ENCODE peak calls at places on chromosomes 4 and X, in nine cellular contexts. Y is uterus; X is RWPE1; V is left lung; I is A549; Q is GM12878; W is ovary; U is CD8-positive, alpha-beta memory T cell; N is colonic mucosa. F is an unnamed sample.

GRCh38 chr4:7987148-7987989 is 47.7 kb upstream of the AFAP1 start:
- DNase-seq in N (peak), W (peak), X (peak), Y (peak), V (no peak), I (peak), Q (peak), U (peak), F (peak)

GRCh38 chr4:74202062-74202586 is 44.2 kb downstream of the MTHFD2L start:
- DNase-seq in W (no peak), N (no peak), U (no peak), X (no peak), Q (no peak), V (no peak), I (peak), Y (no peak), F (no peak)

GRCh38 chrX:72714471-72714916 is 388 bp upstream of the PHKA1 start:
- DNase-seq in N (peak), V (peak), Q (no peak), I (peak), U (no peak), W (peak), X (peak), Y (peak), F (peak)

GRCh38 chrX:17547658-17548057 is 172.7 kb downstream of the NHS start:
- DNase-seq in N (peak), X (peak), V (peak), W (peak), Y (peak), U (no peak), Q (peak), I (peak), F (no peak)

GRCh38 chrX:16999275-16999674 is 52.8 kb downstream of the REPS2 start:
- DNase-seq in I (no peak), W (no peak), X (no peak), Y (no peak), U (no peak), N (no peak), Q (no peak), V (no peak), F (no peak)

GRCh38 chr4:24912252-24913098 is at the start of gene CCDC149:
- DNase-seq in U (no peak), V (peak), I (peak), Y (peak), X (peak), N (peak), Q (no peak), W (peak), F (peak)

GRCh38 chrX:25015486-25016360 is at the start of gene ARX:
- DNase-seq in V (no peak), W (peak), X (peak), Q (no peak), I (peak), N (peak), U (no peak), Y (no peak), F (peak)

GRCh38 chr4:128809477-128810330 is at the start of gene JADE1:
- DNase-seq in N (peak), I (peak), Y (peak), Q (no peak), V (peak), W (peak), X (peak), U (peak), F (peak)

GRCh38 chrX:75155454-75155829 is 641 bp downstream of the ABCB7 start:
- DNase-seq in Y (no peak), X (no peak), U (no peak), V (no peak), I (peak), Q (no peak), N (no peak), W (no peak), F (no peak)

GRCh38 chr4:54661686-54662085 is 3.9 kb downstream of the KIT start:
- DNase-seq in V (no peak), Q (no peak), Y (no peak), U (no peak), W (no peak), N (no peak), X (peak), I (no peak), F (no peak)

GRCh38 chrX:120549483-120550452 is 11.0 kb downstream of the CUL4B start:
- DNase-seq in U (no peak), I (peak), N (no peak), X (peak), Y (no peak), W (no peak), Q (no peak), V (no peak), F (no peak)

GRCh38 chr4:48033825-48034413 is 17.3 kb downstream of the NIPAL1 start:
- DNase-seq in Y (no peak), X (peak), I (peak), W (no peak), U (peak), Q (no peak), V (no peak), N (peak), F (no peak)

GRCh38 chr4:54586343-54586953 is 71.3 kb upstream of the KIT start:
- DNase-seq in I (peak), U (no peak), X (peak), Q (no peak), V (no peak), N (peak), W (no peak), Y (no peak), F (no peak)

GRCh38 chrX:12011075-12011474 is 127.2 kb upstream of the FRMPD4 start:
- DNase-seq in Q (no peak), X (peak), N (no peak), Y (no peak), W (no peak), V (no peak), U (no peak), I (peak), F (no peak)

GRCh38 chrX:123138473-123138872 is 45.6 kb upstream of the GRIA3 start:
- DNase-seq in Y (no peak), U (no peak), W (no peak), X (peak), Q (no peak), V (no peak), I (no peak), N (no peak), F (no peak)

GRCh38 chrX:107429090-107429489 is 20.4 kb upstream of the FRMPD3 start:
- DNase-seq in I (peak), Q (no peak), X (no peak), W (no peak), U (no peak), N (peak), Y (no peak), V (no peak), F (no peak)

GRCh38 chrX:38804481-38805293 is 3.4 kb downstream of the MID1IP1 start:
- DNase-seq in W (peak), U (peak), N (no peak), Q (no peak), X (no peak), I (peak), V (peak), Y (peak), F (peak)

GRCh38 chr4:149980941-149981340 is 97.3 kb upstream of the DCLK2 start:
- DNase-seq in V (no peak), W (peak), X (peak), Y (peak), N (peak), U (peak), I (peak), Q (no peak), F (peak)

GRCh38 chr4:47032405-47033106 is 1.2 kb downstream of the GABRB1 start:
- DNase-seq in N (peak), W (peak), Y (peak), Q (no peak), U (peak), V (peak), I (peak), X (peak), F (peak)

GRCh38 chr4:44326716-44327115 is 121.9 kb downstream of the KCTD8 start:
- DNase-seq in W (no peak), U (no peak), Y (no peak), X (no peak), I (no peak), Q (no peak), V (no peak), N (no peak), F (no peak)

GRCh38 chrX:133574716-133575115 is 159.4 kb upstream of the GPC4 start:
- DNase-seq in U (no peak), N (no peak), X (no peak), V (no peak), Q (no peak), W (no peak), I (no peak), Y (no peak), F (no peak)

GRCh38 chr4:24793219-24794005 is 2.0 kb upstream of the SOD3 start:
- DNase-seq in Y (no peak), N (no peak), X (peak), U (no peak), V (no peak), Q (no peak), I (peak), W (no peak), F (no peak)

GRCh38 chr4:40190880-40191815 is 5.7 kb upstream of the RHOH start:
- DNase-seq in Q (no peak), N (peak), I (peak), W (no peak), V (no peak), Y (no peak), X (no peak), U (peak), F (no peak)

GRCh38 chrX:65392284-65392683 is 142.3 kb downstream of the LAS1L start:
- DNase-seq in V (no peak), Y (no peak), W (no peak), U (no peak), Q (no peak), N (no peak), X (no peak), I (no peak), F (no peak)

GRCh38 chr4:90816754-90817153 is 689.6 kb downstream of the CCSER1 start:
- DNase-seq in V (no peak), X (no peak), W (no peak), N (no peak), I (no peak), Q (no peak), U (no peak), Y (no peak), F (no peak)

GRCh38 chr4:188412499-188412898 is 273.3 kb downstream of the TRIML1 start:
- DNase-seq in X (no peak), Q (no peak), V (no peak), N (no peak), W (no peak), I (no peak), Y (no peak), U (no peak), F (no peak)

GRCh38 chr4:5754529-5754881 is 43.5 kb downstream of the EVC start:
- DNase-seq in Q (no peak), V (no peak), N (no peak), U (no peak), X (no peak), W (no peak), I (no peak), Y (no peak), F (no peak)

GRCh38 chr4:77586953-77587383 is 18.7 kb upstream of the CXCL13 start:
- DNase-seq in I (peak), Y (no peak), X (peak), V (no peak), Q (peak), U (no peak), N (no peak), W (no peak), F (no peak)

GRCh38 chr4:40185830-40186664 is 10.8 kb upstream of the RHOH start:
- DNase-seq in U (no peak), V (no peak), W (no peak), N (no peak), Y (no peak), I (no peak), X (no peak), Q (peak), F (no peak)

GRCh38 chrX:133307094-133307493 is 88.9 kb upstream of the TFDP3 start:
- DNase-seq in W (no peak), U (no peak), V (no peak), Y (no peak), X (no peak), Q (no peak), I (no peak), N (no peak), F (no peak)

GRCh38 chrX:139025822-139026221 is 314.3 kb upstream of the FGF13 start:
- DNase-seq in X (no peak), W (no peak), V (no peak), I (no peak), N (no peak), Q (no peak), U (no peak), Y (no peak), F (no peak)

GRCh38 chr4:74367656-74368055 is 2.7 kb downstream of the EREG start:
- DNase-seq in W (no peak), I (no peak), U (no peak), V (no peak), X (no peak), Q (no peak), Y (no peak), N (peak), F (no peak)

GRCh38 chr4:4397441-4397819 is 10.5 kb downstream of the NSG1 start:
- DNase-seq in X (no peak), Q (no peak), I (no peak), Y (no peak), W (no peak), V (peak), N (no peak), U (no peak), F (no peak)

GRCh38 chrX:110561036-110561435 is 202.4 kb downstream of the RTL9 start:
- DNase-seq in Y (no peak), Q (no peak), V (no peak), W (no peak), I (no peak), X (no peak), N (no peak), U (no peak), F (no peak)

GRCh38 chr4:150573534-150573933 is 8.4 kb upstream of the MAB21L2 start:
- DNase-seq in X (no peak), Q (no peak), Y (no peak), V (no peak), U (no peak), N (no peak), W (no peak), I (no peak), F (no peak)

GRCh38 chrX:43655151-43655676 is 885 bp upstream of the MAOA start:
- DNase-seq in Q (no peak), V (no peak), X (peak), N (peak), Y (peak), W (peak), I (peak), U (peak), F (peak)

GRCh38 chrX:103681443-103681842 is 5.1 kb downstream of the MORF4L2 start:
- DNase-seq in Q (no peak), N (no peak), X (no peak), I (no peak), V (no peak), Y (no peak), W (no peak), U (no peak), F (no peak)

GRCh38 chr4:80071643-80072606 is 1.1 kb downstream of the ANTXR2 start:
- DNase-seq in W (peak), V (peak), U (peak), Q (peak), N (peak), X (peak), I (peak), Y (peak), F (no peak)

DNA sequence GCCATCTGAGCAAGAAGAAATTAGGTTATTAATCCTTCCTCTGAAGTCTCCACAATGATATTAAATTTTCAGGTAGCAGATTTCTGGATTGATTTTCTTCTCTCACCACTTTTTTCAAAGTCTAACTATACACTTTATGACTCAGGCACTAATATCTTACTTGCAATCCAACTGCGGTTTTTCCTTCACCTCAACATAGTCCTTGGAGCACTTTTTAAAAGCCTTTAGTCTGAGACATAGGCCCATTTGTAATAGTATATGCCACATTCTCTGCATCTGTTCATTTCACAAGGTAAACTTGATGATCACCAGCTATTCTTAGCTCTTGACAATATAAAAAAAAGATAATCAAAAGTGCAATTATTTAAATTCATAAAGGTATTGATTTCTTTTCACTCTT is 55.9 kb upstream of the EDNRA start:
- DNase-seq in I (no peak), V (no peak), Q (no peak), W (no peak), Y (no peak), N (no peak), X (no peak), U (no peak), F (no peak)
- H3K27ac ChIP-seq in I (no peak), V (no peak), Q (no peak), W (no peak), Y (no peak), N (no peak), X (no peak), U (no peak), F (no peak)

GRCh38 chr4:182254381-182254780 is 11.2 kb downstream of the TENM3 start:
- DNase-seq in V (no peak), Q (no peak), X (no peak), Y (no peak), I (no peak), W (no peak), U (no peak), N (no peak), F (no peak)

GRCh38 chr4:182258441-182259031 is 15.3 kb downstream of the TENM3 start:
- DNase-seq in U (no peak), X (no peak), I (no peak), V (no peak), W (no peak), Q (no peak), N (no peak), Y (no peak), F (no peak)

GRCh38 chr4:182251116-182251515 is 7.9 kb downstream of the TENM3 start:
- DNase-seq in N (no peak), U (no peak), I (no peak), W (no peak), X (no peak), Y (no peak), V (no peak), Q (no peak), F (no peak)

GRCh38 chr4:182257503-182257902 is 14.3 kb downstream of the TENM3 start:
- DNase-seq in I (no peak), Q (no peak), W (no peak), X (no peak), V (no peak), N (no peak), Y (no peak), U (no peak), F (no peak)

GRCh38 chr4:182255421-182256190 is 12.4 kb downstream of the TENM3 start:
- DNase-seq in Y (no peak), W (no peak), U (no peak), Q (no peak), X (no peak), V (no peak), N (no peak), I (no peak), F (no peak)
- H3K27ac ChIP-seq in Y (no peak), W (no peak), U (no peak), Q (no peak), X (no peak), V (no peak), N (no peak), I (no peak), F (no peak)

DNA sequence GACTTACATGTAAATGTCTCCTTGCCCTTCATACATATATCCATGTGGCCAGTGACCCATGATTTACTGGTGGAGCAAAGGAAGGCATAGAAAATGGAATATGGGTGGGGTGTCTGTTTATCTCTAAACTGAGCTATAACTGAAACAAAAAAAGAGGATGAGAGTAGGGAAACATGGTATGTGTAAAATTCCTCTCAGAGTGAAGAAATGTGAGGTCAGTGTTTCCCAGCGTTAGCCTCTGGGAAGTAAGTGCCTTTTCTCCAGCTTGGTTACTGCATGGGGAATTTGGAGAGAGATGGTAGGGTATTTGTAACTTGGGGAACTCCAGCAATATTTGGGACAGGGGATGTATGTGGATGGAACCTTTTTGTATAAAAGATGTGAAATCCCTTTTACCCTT is 89.4 kb downstream of the AFF1 start:
- DNase-seq in Y (no peak), W (no peak), I (no peak), N (no peak), V (no peak), Q (no peak), U (no peak), X (no peak), F (no peak)
- H3K27ac ChIP-seq in Y (peak), W (no peak), I (peak), N (no peak), V (peak), Q (no peak), U (no peak), X (no peak), F (no peak)

DNA sequence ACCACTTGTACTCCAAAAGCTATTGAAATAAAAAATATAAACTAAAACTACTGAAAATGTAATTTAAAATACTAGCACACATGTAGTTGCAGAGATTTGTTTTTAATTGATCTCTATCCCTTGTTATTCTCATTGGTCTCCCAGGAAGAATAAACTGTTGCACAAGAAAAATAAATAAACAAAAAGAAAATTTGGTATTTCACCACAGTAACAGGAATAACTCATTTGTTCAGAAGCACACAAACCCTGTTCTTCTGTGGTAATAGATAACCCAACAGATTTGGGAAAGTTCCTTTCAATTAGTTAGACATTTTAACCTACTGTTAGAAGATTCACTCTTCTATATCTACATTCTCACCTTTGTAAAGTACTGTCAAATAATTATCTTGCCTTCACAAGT is 70.9 kb upstream of the APOOL start:
- DNase-seq in U (no peak), I (no peak), Q (no peak), W (no peak), N (no peak), Y (no peak), V (no peak), X (no peak), F (no peak)
- H3K27ac ChIP-seq in U (no peak), I (no peak), Q (no peak), W (no peak), N (no peak), Y (no peak), V (no peak), X (no peak), F (no peak)

GRCh38 chr4:184330008-184330400 is 112.3 kb upstream of the ENPP6 start:
- DNase-seq in X (no peak), U (no peak), Y (no peak), Q (peak), W (no peak), N (no peak), I (no peak), V (peak), F (no peak)
- H3K27ac ChIP-seq in X (no peak), U (no peak), Y (no peak), Q (peak), W (no peak), N (no peak), I (no peak), V (peak), F (no peak)

GRCh38 chrX:115058276-115058675 is 40.9 kb upstream of the IL13RA2 start:
- DNase-seq in N (no peak), W (no peak), Y (no peak), V (no peak), Q (no peak), I (no peak), U (no peak), X (peak), F (no peak)

GRCh38 chrX:115053223-115053622 is 35.8 kb upstream of the IL13RA2 start:
- DNase-seq in V (no peak), Y (no peak), Q (no peak), I (no peak), X (no peak), W (no peak), N (no peak), U (no peak), F (no peak)

GRCh38 chrX:115054876-115055275 is 37.5 kb upstream of the IL13RA2 start:
- DNase-seq in V (no peak), I (no peak), W (no peak), X (no peak), N (no peak), Q (no peak), Y (no peak), U (no peak), F (no peak)
- H3K27ac ChIP-seq in V (no peak), I (no peak), W (no peak), X (no peak), N (no peak), Q (no peak), Y (no peak), U (no peak), F (no peak)

GRCh38 chr4:158821228-158822009 is 52.6 kb downstream of the FNIP2 start:
- DNase-seq in V (no peak), W (no peak), I (no peak), U (no peak), N (no peak), X (no peak), Q (no peak), Y (no peak), F (no peak)
- H3K27ac ChIP-seq in V (peak), W (no peak), I (no peak), U (no peak), N (peak), X (no peak), Q (no peak), Y (no peak), F (no peak)

F was measured in caudate nucleus.